ENCODE peak calls at places on chromosomes 11 and 22, in four cellular contexts. G, I, C and V are unnamed samples.

GRCh38 chr22:39028281-39028680 is 7.4 kb downstream of the APOBEC3D start:
- DNase-seq in G (peak; percentile 51), I (no peak), C (no peak), V (no peak)

GRCh38 chr11:65169164-65169641 is 830 bp upstream of the SPDYC start:
- DNase-seq in G (no peak), I (no peak), C (no peak), V (no peak)

GRCh38 chr11:3195251-3196160 is 23.1 kb downstream of the MRGPRG start:
- DNase-seq in G (peak; percentile 11), I (no peak), C (no peak), V (no peak)

GRCh38 chr11:64453466-64453865 is 94.5 kb downstream of the RPS6KA4 start:
- DNase-seq in G (no peak), I (no peak), C (no peak), V (no peak)

GRCh38 chr22:42930810-42931420 is 73.8 kb upstream of the ARFGAP3 start:
- DNase-seq in G (no peak), I (no peak), C (no peak), V (no peak)

GRCh38 chr11:19777342-19778102 is 64.9 kb downstream of the NAV2 start:
- DNase-seq in G (peak; percentile 51), I (no peak), C (no peak), V (no peak)

GRCh38 chr11:80424012-80424695 is 983.3 kb upstream of the TENM4 start:
- DNase-seq in G (no peak), I (no peak), C (no peak), V (no peak)

GRCh38 chr22:29661355-29661754 is 57.9 kb downstream of the NF2 start:
- DNase-seq in G (peak; percentile 8), I (no peak), C (no peak), V (no peak)

GRCh38 chr22:48037618-48038017 is 1275.2 kb downstream of the TBC1D22A start:
- DNase-seq in G (no peak), I (no peak), C (no peak), V (no peak)

GRCh38 chr11:111351374-111352081 is 27.5 kb downstream of the POU2AF1 start:
- DNase-seq in G (no peak), I (no peak), C (no peak), V (no peak)

GRCh38 chr11:80519591-80520258 is 1078.9 kb upstream of the TENM4 start:
- DNase-seq in G (no peak), I (no peak), C (no peak), V (no peak)

GRCh38 chr11:15374418-15374817 is 259.7 kb downstream of the INSC start:
- DNase-seq in G (no peak), I (no peak), C (no peak), V (no peak)